ENCODE peak calls at places on chromosomes 2 and 18, in seven cellular contexts. L is AG09309, Y is endothelial cell of umbilical vein, G is GM06990, U is tibial artery, E is psoas muscle, N is endothelial cell. Q is an unnamed sample.

GRCh38 chr2:198371902-198372611 is 567.7 kb downstream of the PLCL1 start:
- DNase-seq in N (no peak), U (no peak), G (peak; percentile 75), E (no peak), L (peak; percentile 38), Y (no peak), Q (peak; percentile 29)

GRCh38 chr2:64608867-64609228 is 44.9 kb downstream of the SERTAD2 start:
- DNase-seq in E (peak; percentile 60), L (no peak), N (no peak), U (no peak), G (no peak), Y (peak; percentile 19), Q (no peak)

GRCh38 chr2:148926291-148926961 is 51.4 kb downstream of the KIF5C start:
- DNase-seq in Y (peak; percentile 58), N (peak; percentile 60), E (no peak), G (peak; percentile 22), L (no peak), U (no peak), Q (peak; percentile 83)

GRCh38 chr2:238247841-238248440 is 8.1 kb upstream of the HES6 start:
- DNase-seq in E (peak; percentile 51), G (no peak), N (no peak), U (no peak), L (no peak), Y (no peak), Q (no peak)

GRCh38 chr2:29066989-29067605 is 7.2 kb downstream of the PCARE start:
- DNase-seq in N (no peak), G (no peak), L (no peak), E (no peak), Y (no peak), U (peak; percentile 33), Q (no peak)

GRCh38 chr2:127196998-127197397 is 23.1 kb downstream of the CYP27C1 start:
- DNase-seq in Y (no peak), G (no peak), U (no peak), L (no peak), E (no peak), N (no peak), Q (no peak)

GRCh38 chr2:127048969-127049897 is 57.7 kb downstream of the BIN1 start:
- DNase-seq in U (no peak), E (no peak), N (no peak), Y (no peak), L (no peak), G (no peak), Q (peak; percentile 42)

GRCh38 chr2:30947686-30948085 is 140.4 kb upstream of the CAPN13 start:
- DNase-seq in Y (no peak), N (no peak), L (no peak), G (no peak), U (no peak), E (no peak), Q (no peak)

GRCh38 chr2:119134775-119135174 is 23.8 kb downstream of the C1QL2 start:
- DNase-seq in G (no peak), E (no peak), Y (no peak), L (no peak), N (no peak), U (no peak), Q (no peak)

GRCh38 chr2:229779650-229780049 is 65.3 kb upstream of the DNER start:
- DNase-seq in G (no peak), Y (no peak), L (no peak), N (no peak), U (no peak), E (no peak), Q (no peak)

GRCh38 chr2:127619901-127620705 is 25.9 kb upstream of the GPR17 start:
- DNase-seq in U (no peak), Y (no peak), L (no peak), E (no peak), N (no peak), G (no peak), Q (peak; percentile 75)

GRCh38 chr2:11675423-11676112 is 5.6 kb upstream of the NTSR2 start:
- DNase-seq in Y (no peak), L (no peak), G (no peak), N (no peak), E (no peak), U (no peak), Q (no peak)

GRCh38 chr18:78640596-78640995 is 339.0 kb upstream of the SALL3 start:
- DNase-seq in N (no peak), G (no peak), U (no peak), L (no peak), E (no peak), Y (no peak), Q (no peak)

DNA sequence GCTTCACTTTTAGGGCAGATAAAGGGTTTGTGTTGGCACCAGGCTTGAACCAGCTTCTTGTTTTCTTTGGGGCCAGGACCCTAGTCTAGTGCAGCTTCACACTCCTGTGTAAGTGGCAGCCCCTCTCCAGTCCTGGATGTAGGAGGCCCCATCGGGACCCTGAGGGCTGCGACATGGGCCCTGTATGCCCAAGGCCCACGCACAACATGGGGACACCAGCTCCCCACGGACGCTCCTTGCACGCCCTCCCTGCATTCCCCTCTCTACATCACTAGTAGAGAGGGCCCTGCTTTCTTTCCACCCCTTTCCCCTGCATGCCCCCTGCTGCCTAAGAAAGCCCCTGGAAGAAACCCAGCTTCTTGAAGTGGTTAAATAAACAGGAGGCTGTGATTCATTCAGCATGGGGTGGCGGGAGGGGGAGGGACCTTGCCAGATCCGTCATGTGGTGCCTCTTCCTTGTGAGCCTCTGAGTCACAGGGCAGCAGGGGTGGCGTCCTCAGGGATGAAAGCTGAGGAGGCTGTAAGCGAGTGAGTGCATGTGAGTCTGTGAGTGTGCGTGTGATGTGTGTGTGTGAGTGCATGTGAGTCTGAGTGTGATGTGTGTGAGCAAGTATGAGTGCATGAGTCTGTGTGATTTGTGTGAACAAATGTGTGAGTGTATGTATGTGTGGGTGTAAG is 42.5 kb downstream of the COPS8 start:
- DNase-seq in N (peak; percentile 13), U (peak; percentile 98), G (no peak), E (peak; percentile 95), L (peak; percentile 95), Y (peak; percentile 98), Q (no peak)
- TF ChIP-seq CTCF in N (no peak), U (no peak), G (no peak), E (no peak), L (peak; percentile 20), Y (peak; percentile 6), Q (no peak)

GRCh38 chr2:186780701-186781316 is 68.2 kb downstream of the ZSWIM2 start:
- DNase-seq in E (no peak), U (no peak), N (no peak), G (no peak), Y (peak; percentile 30), L (no peak), Q (peak; percentile 9)
- TF ChIP-seq CTCF in E (no peak), U (no peak), N (no peak), G (peak; percentile 40), Y (peak; percentile 11), L (peak; percentile 23), Q (peak; percentile 11)

GRCh38 chr2:85470850-85471800 is 52.6 kb downstream of the SH2D6 start:
- DNase-seq in N (no peak), L (no peak), G (no peak), E (no peak), Y (peak; percentile 22), U (no peak), Q (no peak)
- TF ChIP-seq CTCF in N (no peak), L (no peak), G (no peak), E (no peak), Y (no peak), U (no peak), Q (no peak)

DNA sequence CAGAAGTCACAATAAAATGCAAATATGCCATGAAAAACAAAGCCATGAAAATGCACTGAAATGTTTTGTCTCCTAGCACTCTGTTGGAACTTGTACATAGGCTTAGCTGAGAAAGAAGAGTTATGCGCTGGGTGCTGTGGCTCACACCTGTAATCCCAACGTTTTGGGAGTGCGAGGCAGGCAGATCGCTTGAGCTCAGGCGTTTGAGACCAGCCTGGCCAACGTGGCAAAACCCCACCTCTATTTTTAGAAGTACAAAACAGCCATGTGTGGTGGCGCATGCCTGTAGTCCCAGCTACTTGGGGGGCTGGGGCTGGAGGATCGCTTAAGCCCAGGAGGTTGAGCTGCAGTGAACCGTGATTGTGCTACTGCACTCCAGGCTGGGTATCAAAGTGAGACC is 39.9 kb downstream of the IRS1 start:
- DNase-seq in Y (no peak), G (no peak), E (peak; percentile 56), U (no peak), N (no peak), L (no peak), Q (no peak)
- TF ChIP-seq CTCF in Y (no peak), G (no peak), E (no peak), U (no peak), N (no peak), L (no peak), Q (no peak)

GRCh38 chr2:37984589-37984988 is 59.5 kb downstream of the RMDN2 start:
- DNase-seq in U (no peak), Y (no peak), E (no peak), G (no peak), L (no peak), N (no peak), Q (no peak)
- TF ChIP-seq CTCF in U (no peak), Y (no peak), E (no peak), G (no peak), L (peak; percentile 14), N (no peak), Q (no peak)

DNA sequence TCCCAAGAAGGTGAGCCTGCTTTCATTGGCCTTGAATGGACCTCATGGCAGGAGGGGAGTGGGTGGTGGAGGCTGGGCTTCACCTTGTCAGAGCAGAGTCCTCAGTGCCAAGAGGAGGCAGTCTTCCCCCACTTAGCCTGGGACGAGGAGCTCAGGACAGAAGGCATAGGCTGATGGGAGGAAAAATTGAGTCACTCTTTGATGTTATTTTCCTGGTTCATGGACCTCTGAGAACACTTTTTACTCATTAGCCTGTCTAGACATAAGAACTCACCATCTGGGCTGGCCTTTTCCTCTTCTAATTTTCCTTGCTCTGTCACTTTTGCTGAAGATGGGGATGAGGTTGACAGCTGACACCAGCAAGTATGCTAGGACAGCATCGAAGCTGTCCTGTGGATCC is 225.7 kb upstream of the TNP1 start:
- DNase-seq in N (no peak), Y (no peak), U (no peak), G (no peak), L (no peak), E (no peak), Q (no peak)
- TF ChIP-seq CTCF in N (no peak), Y (no peak), U (no peak), G (no peak), L (peak; percentile 25), E (no peak), Q (peak; percentile 2)

GRCh38 chr18:6044319-6044718 is 149.0 kb upstream of the TMEM200C start:
- DNase-seq in U (no peak), Y (no peak), E (no peak), G (no peak), N (no peak), L (no peak), Q (no peak)

GRCh38 chr18:6044773-6045172 is 149.5 kb upstream of the TMEM200C start:
- DNase-seq in N (no peak), L (no peak), E (no peak), U (no peak), Y (no peak), G (no peak), Q (no peak)

GRCh38 chr18:6039055-6039454 is 143.7 kb upstream of the TMEM200C start:
- DNase-seq in U (no peak), N (no peak), E (no peak), Y (no peak), G (no peak), L (no peak), Q (no peak)
- TF ChIP-seq CTCF in U (no peak), N (no peak), E (no peak), Y (no peak), G (no peak), L (no peak), Q (no peak)

GRCh38 chr2:20568501-20569463 is 82.1 kb downstream of the HS1BP3 start:
- DNase-seq in E (no peak), G (no peak), L (no peak), Y (peak; percentile 98), N (no peak), U (no peak), Q (no peak)
- TF ChIP-seq CTCF in E (no peak), G (no peak), L (no peak), Y (no peak), N (no peak), U (no peak), Q (no peak)